ENCODE peak calls at places on chromosomes 16 and 17, in five cellular contexts. L, K, N, I and B are unnamed samples.

GRCh38 chr16:24075929-24076716 is 180.0 kb upstream of the CACNG3 start:
- DNase-seq in L (no peak), I (no peak), K (no peak), N (no peak), B (no peak)

GRCh38 chr16:89113152-89113547 is 19.5 kb downstream of the ACSF3 start:
- DNase-seq in K (no peak), I (no peak), L (no peak), N (no peak), B (no peak)

GRCh38 chr16:89072216-89073130 is 21.2 kb upstream of the ACSF3 start:
- DNase-seq in N (no peak), L (no peak), K (no peak), I (peak; percentile 40), B (no peak)

GRCh38 chr16:59758848-59759247 is 1024.7 kb upstream of the GOT2 start:
- DNase-seq in N (no peak), I (no peak), L (no peak), K (no peak), B (no peak)

GRCh38 chr17:40063034-40063765 is 435 bp downstream of the THRA start:
- DNase-seq in N (peak; percentile 22), I (no peak), K (peak; percentile 30), L (peak; percentile 41), B (no peak)

GRCh38 chr17:80821546-80821945 is 170.1 kb upstream of the CHMP6 start:
- DNase-seq in L (no peak), I (no peak), N (no peak), K (no peak), B (no peak)

GRCh38 chr16:27778171-27778925 is 228.4 kb downstream of the KATNIP start:
- DNase-seq in N (no peak), L (no peak), I (no peak), K (no peak), B (no peak)

GRCh38 chr16:2142942-2143868 is 5.2 kb upstream of the RAB26 start:
- DNase-seq in N (no peak), L (no peak), I (no peak), K (no peak), B (no peak)

GRCh38 chr17:36722903-36723263 is 121.5 kb downstream of the MRM1 start:
- DNase-seq in L (no peak), K (no peak), I (no peak), N (no peak), B (no peak)

GRCh38 chr17:32268734-32269288 is 3.2 kb downstream of the RHBDL3 start:
- DNase-seq in N (no peak), L (no peak), I (no peak), K (no peak), B (no peak)

GRCh38 chr17:57801044-57801711 is 48.7 kb downstream of the MRPS23 start:
- DNase-seq in I (no peak), L (no peak), K (no peak), N (no peak), B (no peak)

GRCh38 chr17:79786930-79787643 is 9.1 kb downstream of the CBX2 start:
- DNase-seq in K (no peak), L (no peak), N (no peak), I (no peak), B (no peak)

GRCh38 chr17:21240375-21241055 is 12.7 kb downstream of the NATD1 start:
- DNase-seq in K (no peak), I (no peak), N (no peak), L (no peak), B (no peak)

GRCh38 chr16:77169650-77170236 is 21.2 kb upstream of the MON1B start:
- DNase-seq in K (peak; percentile 63), N (peak; percentile 38), I (peak; percentile 12), L (peak; percentile 48), B (no peak)

GRCh38 chr17:3015890-3016289 is 47.5 kb downstream of the OR1D5 start:
- DNase-seq in L (no peak), I (no peak), N (no peak), K (no peak), B (no peak)

GRCh38 chr17:82323514-82324234 is 6.3 kb upstream of the CD7 start:
- DNase-seq in L (no peak), N (no peak), K (no peak), I (no peak), B (no peak)

GRCh38 chr16:1871974-1872635 is at the start of gene MEIOB:
- DNase-seq in N (no peak), L (no peak), K (peak; percentile 15), I (no peak), B (no peak)

GRCh38 chr16:2147981-2148671 is at the start of gene RAB26:
- DNase-seq in L (peak; percentile 95), I (no peak), N (no peak), K (peak; percentile 39), B (no peak)

GRCh38 chr16:88534731-88535141 is 35.5 kb upstream of the ZC3H18 start:
- DNase-seq in K (peak; percentile 50), I (no peak), N (no peak), L (no peak), B (no peak)

GRCh38 chr17:62876664-62877411 is 68.7 kb upstream of the MARCHF10 start:
- DNase-seq in I (no peak), N (no peak), L (no peak), K (peak; percentile 80), B (no peak)

GRCh38 chr17:73335591-73336503 is 24.0 kb upstream of the CDC42EP4 start:
- DNase-seq in K (no peak), L (no peak), N (no peak), I (no peak), B (no peak)

GRCh38 chr16:31016018-31016417 is 5.6 kb upstream of the STX1B start:
- DNase-seq in N (no peak), I (no peak), L (no peak), K (no peak), B (no peak)

GRCh38 chr16:66872524-66872923 is 7.8 kb upstream of the PDP2 start:
- DNase-seq in I (no peak), N (no peak), L (no peak), K (peak; percentile 13), B (no peak)

GRCh38 chr17:5282639-5283217 is 644 bp downstream of the RABEP1 start:
- DNase-seq in K (peak; percentile 31), N (peak; percentile 26), L (peak; percentile 21), I (no peak), B (no peak)

GRCh38 chr17:65489413-65490170 is 71.9 kb downstream of the AXIN2 start:
- DNase-seq in K (no peak), N (no peak), I (no peak), L (no peak), B (no peak)

GRCh38 chr16:31880322-31880979 is 6.8 kb downstream of the ZNF267 start:
- DNase-seq in N (peak; percentile 56), I (peak; percentile 51), K (peak; percentile 89), L (no peak), B (no peak)

GRCh38 chr16:66001432-66001831 is 365.1 kb upstream of the CDH5 start:
- DNase-seq in I (no peak), L (no peak), N (no peak), K (no peak), B (no peak)

GRCh38 chr17:6636105-6636504 is 4.4 kb downstream of the KIAA0753 start:
- DNase-seq in N (no peak), L (no peak), I (no peak), K (no peak), B (no peak)

GRCh38 chr17:35214631-35215273 is 20.6 kb upstream of the SLC35G3 start:
- DNase-seq in K (no peak), L (no peak), I (no peak), N (no peak), B (no peak)

GRCh38 chr17:47719411-47720152 is 13.5 kb upstream of the TBX21 start:
- DNase-seq in I (no peak), N (no peak), K (peak; percentile 66), L (no peak), B (no peak)

GRCh38 chr17:19022747-19023146 is 18.2 kb upstream of the FAM83G start:
- DNase-seq in N (no peak), L (no peak), I (no peak), K (no peak), B (no peak)

GRCh38 chr16:28496844-28497243 is 2.4 kb downstream of the APOBR start:
- DNase-seq in N (no peak), K (no peak), I (no peak), L (no peak), B (no peak)

GRCh38 chr17:82424001-82424862 is 5.8 kb upstream of the OGFOD3 start:
- DNase-seq in I (no peak), K (peak; percentile 72), L (peak; percentile 19), N (no peak), B (no peak)